ENCODE peak calls at places on chromosomes 12 and 14, in six cellular contexts. G is neural progenitor cell; O is HEK293T; R is naive B cell; A is effector memory CD4-positive, alpha-beta T cell; U is stimulated activated CD4-positive, alpha-beta T cell treated with anti-CD3 and anti-CD28 coated beads, Interleukin-15, amount 100 ng/mL, for 1 hour. X is an unnamed sample.

GRCh38 chr12:52372216-52373154 is 5.2 kb upstream of the KRT85 start:
- DNase-seq in G (peak; percentile 89), R (no peak), U (peak; percentile 23), A (no peak), O (peak; percentile 80), X (peak; percentile 40)

GRCh38 chr12:85975716-85976115 is 101.6 kb downstream of the NTS start:
- DNase-seq in R (no peak), O (no peak), U (no peak), A (no peak), G (no peak), X (no peak)

GRCh38 chr14:32967421-32967820 is 28.7 kb downstream of the NPAS3 start:
- DNase-seq in O (no peak), G (no peak), U (no peak), A (no peak), R (no peak), X (no peak)

GRCh38 chr12:18492372-18493025 is 231.2 kb downstream of the PIK3C2G start:
- DNase-seq in G (no peak), U (no peak), O (no peak), R (no peak), A (no peak), X (no peak)

GRCh38 chr12:109139360-109139759 is 23.0 kb downstream of the ACACB start:
- DNase-seq in A (no peak), R (no peak), G (no peak), O (no peak), U (no peak), X (no peak)

GRCh38 chr12:21806255-21806654 is 31.7 kb upstream of the KCNJ8 start:
- DNase-seq in A (no peak), R (no peak), U (no peak), O (no peak), G (no peak), X (no peak)

GRCh38 chr12:125657681-125658080 is 592.4 kb downstream of the AACS start:
- DNase-seq in A (no peak), U (no peak), G (no peak), R (no peak), O (no peak), X (no peak)

GRCh38 chr12:6392499-6392898 is 8.5 kb downstream of the LTBR start:
- DNase-seq in U (no peak), A (no peak), O (no peak), R (no peak), G (no peak), X (no peak)

GRCh38 chr12:62934799-62935674 is at the start of gene PPM1H:
- DNase-seq in A (no peak), G (peak; percentile 93), U (no peak), R (peak; percentile 18), O (peak; percentile 78), X (peak; percentile 56)

GRCh38 chr12:14774944-14775651 is 28.2 kb downstream of the WBP11 start:
- DNase-seq in R (peak; percentile 25), O (no peak), A (peak; percentile 6), U (no peak), G (peak; percentile 51), X (no peak)

GRCh38 chr12:42568952-42569916 is 20.3 kb downstream of the PRICKLE1 start:
- DNase-seq in R (peak; percentile 51), U (no peak), G (peak; percentile 55), O (no peak), A (no peak), X (peak; percentile 49)

GRCh38 chr12:39102474-39103209 is 197.3 kb upstream of the CPNE8 start:
- DNase-seq in A (no peak), O (no peak), R (no peak), U (no peak), G (no peak), X (no peak)

GRCh38 chr14:58783801-58784511 is 146.2 kb downstream of the DACT1 start:
- DNase-seq in G (no peak), R (no peak), O (no peak), U (no peak), A (no peak), X (no peak)